ENCODE peak calls at places on chromosomes 12 and 14, in four cellular contexts. T is NCI-H69, A is K562, J is AG09319. F is an unnamed sample.
A peak's percentile ranks its signal among the peaks of the same experiment; 100 is the strongest.

GRCh38 chr14:99731536-99732435 is 47.7 kb downstream of the CYP46A1 start:
- DNase-seq in T (no peak), A (no peak), J (no peak), F (no peak)

GRCh38 chr12:46617167-46617566 is 208.6 kb downstream of the SLC38A4 start:
- DNase-seq in T (no peak), A (no peak), J (peak; percentile 49), F (no peak)

GRCh38 chr14:51354846-51355245 is 114.8 kb downstream of the TMX1 start:
- DNase-seq in J (no peak), A (no peak), T (no peak), F (no peak)

GRCh38 chr14:104115691-104116543 is 22.5 kb upstream of the KIF26A start:
- DNase-seq in A (no peak), T (no peak), J (no peak), F (no peak)

GRCh38 chr14:105419305-105420091 is at the start of gene MTA1:
- DNase-seq in J (no peak), A (peak; percentile 78), T (peak; percentile 85), F (no peak)

GRCh38 chr12:19972325-19973288 is 395.7 kb upstream of the PDE3A start:
- DNase-seq in J (no peak), A (no peak), T (no peak), F (no peak)

GRCh38 chr14:97276573-97276972 is 479.4 kb downstream of the VRK1 start:
- DNase-seq in A (no peak), J (no peak), T (no peak), F (no peak)

GRCh38 chr12:4645023-4645422 is 3.8 kb downstream of the AKAP3 start:
- DNase-seq in T (no peak), J (no peak), A (no peak), F (no peak)

GRCh38 chr12:76199808-76200207 is 115.3 kb upstream of the NAP1L1 start:
- DNase-seq in J (peak; percentile 49), T (peak; percentile 17), A (no peak), F (peak; percentile 20)

GRCh38 chr14:75120546-75121291 is 6.1 kb downstream of the NEK9 start:
- DNase-seq in J (no peak), T (no peak), A (no peak), F (no peak)

GRCh38 chr14:37329189-37330001 is 131.7 kb downstream of the MIPOL1 start:
- DNase-seq in J (no peak), T (no peak), A (no peak), F (no peak)

GRCh38 chr14:44027397-44027796 is 479.7 kb downstream of the FSCB start:
- DNase-seq in A (no peak), J (no peak), T (no peak), F (no peak)

GRCh38 chr12:54830199-54830598 is 24.1 kb upstream of the MUCL1 start:
- DNase-seq in A (no peak), J (no peak), T (no peak), F (no peak)

GRCh38 chr12:108810636-108811035 is 46.7 kb downstream of the SSH1 start:
- DNase-seq in J (no peak), A (no peak), T (no peak), F (no peak)

GRCh38 chr14:60654303-60654925 is 5.1 kb upstream of the SIX1 start:
- DNase-seq in J (peak; percentile 92), T (peak; percentile 72), A (no peak), F (no peak)

GRCh38 chr14:51094282-51094821 is 553 bp downstream of the TRIM9 start:
- DNase-seq in A (no peak), T (peak; percentile 75), J (no peak), F (no peak)

GRCh38 chr14:91367173-91368171 is 50.1 kb downstream of the CCDC88C start:
- DNase-seq in J (no peak), A (no peak), T (no peak), F (no peak)

GRCh38 chr12:108232565-108232964 is 103.5 kb downstream of the WSCD2 start:
- DNase-seq in T (no peak), A (peak; percentile 13), J (no peak), F (no peak)

GRCh38 chr12:32918890-32919791 is 22.6 kb upstream of the PKP2 start:
- DNase-seq in A (peak; percentile 17), J (no peak), T (peak; percentile 9), F (peak; percentile 51)

GRCh38 chr14:54533100-54533499 is 23.4 kb downstream of the CGRRF1 start:
- DNase-seq in J (no peak), T (no peak), A (no peak), F (no peak)

GRCh38 chr14:29755311-29756052 is 172.2 kb downstream of the PRKD1 start:
- DNase-seq in A (no peak), T (peak; percentile 48), J (no peak), F (no peak)

GRCh38 chr14:60945984-60946383 is 34.9 kb downstream of the TRMT5 start:
- DNase-seq in J (no peak), A (no peak), T (no peak), F (no peak)

GRCh38 chr12:13744566-13744965 is 236.8 kb downstream of the GRIN2B start:
- DNase-seq in A (no peak), T (no peak), J (no peak), F (no peak)

GRCh38 chr14:25006961-25007795 is 42.8 kb downstream of the STXBP6 start:
- DNase-seq in J (no peak), A (no peak), T (peak; percentile 51), F (no peak)

GRCh38 chr14:53032838-53033390 is 82.1 kb upstream of the FERMT2 start:
- DNase-seq in J (no peak), A (no peak), T (no peak), F (no peak)

GRCh38 chr14:73740921-73741326 is 26.7 kb upstream of the PNMA1 start:
- DNase-seq in J (no peak), A (peak; percentile 52), T (no peak), F (no peak)

GRCh38 chr12:79203103-79203502 is 338.5 kb downstream of the SYT1 start:
- DNase-seq in J (no peak), T (no peak), A (no peak), F (no peak)

GRCh38 chr12:122850695-122851350 is 15.6 kb downstream of the HIP1R start:
- DNase-seq in T (no peak), J (no peak), A (no peak), F (no peak)

GRCh38 chr12:726281-727140 is 25.9 kb upstream of the WNK1 start:
- DNase-seq in J (no peak), A (no peak), T (peak; percentile 14), F (no peak)

GRCh38 chr12:14961466-14962155 is at the start of gene ARHGDIB:
- DNase-seq in A (no peak), T (no peak), J (no peak), F (no peak)

GRCh38 chr12:91424506-91424905 is 241.9 kb upstream of the DCN start:
- DNase-seq in J (no peak), T (no peak), A (no peak), F (no peak)

GRCh38 chr12:130281157-130281799 is 56.4 kb upstream of the PIWIL1 start:
- DNase-seq in A (peak; percentile 67), J (no peak), T (no peak), F (no peak)

GRCh38 chr12:49662998-49663843 is 39.9 kb downstream of the PRPF40B start:
- DNase-seq in J (peak; percentile 41), A (peak; percentile 56), T (peak; percentile 82), F (peak; percentile 55)